ENCODE peak calls at places on chromosome X, in nine cellular contexts. K is neural progenitor cell, J is colonic mucosa, P is SK-N-SH, G is fibroblast of lung, M is mammary epithelial cell, W is tibial nerve, X is H9, V is cardiac fibroblast. R is an unnamed sample.

GRCh38 chrX:43655961-43656494 is at the start of gene MAOA:
- DNase-seq in V (peak; percentile 67), G (no peak), P (peak; percentile 61), K (peak; percentile 66), X (peak; percentile 53), W (peak; percentile 86), J (peak; percentile 93), M (no peak), R (peak; percentile 81)

GRCh38 chrX:124426824-124427223 is 80.5 kb downstream of the SH2D1A start:
- DNase-seq in G (no peak), W (no peak), K (no peak), V (no peak), J (no peak), M (no peak), X (no peak), P (no peak), R (no peak)

GRCh38 chrX:49184294-49185061 is 1.7 kb downstream of the PRICKLE3 start:
- DNase-seq in P (no peak), V (peak; percentile 92), W (peak; percentile 89), J (peak; percentile 96), K (peak; percentile 97), G (peak; percentile 78), X (peak; percentile 94), M (peak; percentile 92), R (no peak)

GRCh38 chrX:39753296-39753996 is 344.3 kb downstream of the BCOR start:
- DNase-seq in M (peak; percentile 34), P (no peak), J (no peak), V (peak; percentile 51), W (no peak), K (no peak), X (no peak), G (peak; percentile 66), R (no peak)

GRCh38 chrX:155611302-155611701 is 1.4 kb downstream of the TMLHE start:
- DNase-seq in J (no peak), X (no peak), V (no peak), G (no peak), K (no peak), P (no peak), W (no peak), M (no peak), R (no peak)

GRCh38 chrX:22323541-22323940 is 50.8 kb downstream of the CBLL2 start:
- DNase-seq in J (no peak), W (no peak), X (no peak), G (peak; percentile 81), M (peak; percentile 57), K (no peak), V (peak; percentile 44), P (no peak), R (no peak)

GRCh38 chrX:104330966-104331365 is 76.2 kb upstream of the ESX1 start:
- DNase-seq in K (no peak), X (no peak), W (no peak), G (peak; percentile 75), M (peak; percentile 49), V (peak; percentile 29), J (no peak), P (no peak), R (no peak)

GRCh38 chrX:71000139-71000538 is 68.0 kb downstream of the SNX12 start:
- DNase-seq in P (no peak), J (no peak), X (no peak), G (no peak), W (no peak), V (no peak), K (no peak), M (no peak), R (no peak)

GRCh38 chrX:134173541-134174272 is 63.3 kb upstream of the CCDC160 start:
- DNase-seq in W (no peak), M (no peak), P (peak; percentile 22), V (no peak), X (peak; percentile 64), J (no peak), K (peak; percentile 77), G (no peak), R (no peak)

GRCh38 chrX:14916017-14916674 is 42.9 kb downstream of the MOSPD2 start:
- DNase-seq in M (peak; percentile 62), J (no peak), P (no peak), X (no peak), W (no peak), V (peak; percentile 46), K (no peak), G (peak; percentile 88), R (no peak)

GRCh38 chrX:133053854-133054565 is 42.9 kb downstream of the USP26 start:
- DNase-seq in K (peak; percentile 36), V (no peak), P (no peak), W (no peak), J (no peak), X (no peak), G (peak; percentile 36), M (peak; percentile 16), R (no peak)

GRCh38 chrX:65451663-65452062 is 82.9 kb downstream of the LAS1L start:
- DNase-seq in X (no peak), W (no peak), J (peak; percentile 26), V (peak; percentile 18), P (peak; percentile 9), K (peak; percentile 42), G (peak; percentile 8), M (peak; percentile 8), R (no peak)

GRCh38 chrX:44223150-44223549 is 120.3 kb downstream of the EFHC2 start:
- DNase-seq in X (no peak), W (no peak), J (peak; percentile 73), M (peak; percentile 78), K (no peak), G (peak; percentile 77), V (peak; percentile 34), P (no peak), R (no peak)

GRCh38 chrX:73943900-73944581 is 359.9 kb upstream of the ZCCHC13 start:
- DNase-seq in K (peak; percentile 96), X (peak; percentile 94), P (peak; percentile 92), W (peak; percentile 68), V (peak; percentile 91), M (peak; percentile 86), G (peak; percentile 92), J (peak; percentile 91), R (peak; percentile 97)

GRCh38 chrX:148665001-148665400 is 164.6 kb downstream of the AFF2 start:
- DNase-seq in K (no peak), V (no peak), G (no peak), J (no peak), P (no peak), M (no peak), X (no peak), W (no peak), R (no peak)

GRCh38 chrX:111116666-111117065 is 20.7 kb downstream of the PAK3 start:
- DNase-seq in J (no peak), X (no peak), K (no peak), W (no peak), M (no peak), P (no peak), V (no peak), G (no peak), R (no peak)

GRCh38 chrX:134246282-134246681 is 9.3 kb downstream of the CCDC160 start:
- DNase-seq in W (no peak), V (no peak), G (no peak), P (no peak), M (no peak), J (no peak), K (peak; percentile 49), X (peak; percentile 33), R (no peak)

GRCh38 chrX:115642895-115643530 is 82.0 kb downstream of the PLS3 start:
- DNase-seq in P (peak; percentile 48), J (peak; percentile 52), M (peak; percentile 32), V (peak; percentile 71), X (no peak), W (peak; percentile 64), K (peak; percentile 44), G (peak; percentile 44), R (no peak)

GRCh38 chrX:21741869-21742701 is 15.8 kb downstream of the SMPX start:
- DNase-seq in W (peak; percentile 15), G (peak; percentile 45), K (no peak), V (no peak), X (no peak), M (no peak), J (no peak), P (no peak), R (no peak)

GRCh38 chrX:101488796-101489195 is 3.5 kb downstream of the ARMCX4 start:
- DNase-seq in P (no peak), V (no peak), J (no peak), M (no peak), G (no peak), K (no peak), X (no peak), W (no peak), R (no peak)
- TF ChIP-seq CTCF in P (no peak), V (no peak), J (no peak), M (no peak), G (no peak), K (no peak), X (no peak), W (no peak), R (no peak)

GRCh38 chrX:77628294-77629025 is 157.6 kb downstream of the ATRX start:
- DNase-seq in P (no peak), W (no peak), M (no peak), X (no peak), G (no peak), J (no peak), K (no peak), V (peak; percentile 5), R (no peak)
- TF ChIP-seq CTCF in P (peak; percentile 52), W (no peak), M (peak; percentile 11), X (peak; percentile 19), G (no peak), J (no peak), K (peak; percentile 6), V (no peak), R (peak; percentile 74)

GRCh38 chrX:10254746-10255145 is 98.0 kb downstream of the CLCN4 start:
- DNase-seq in W (no peak), J (no peak), M (peak; percentile 40), G (peak; percentile 6), X (no peak), V (no peak), K (no peak), P (peak; percentile 8), R (no peak)
- TF ChIP-seq CTCF in W (no peak), J (no peak), M (peak; percentile 55), G (no peak), X (no peak), V (no peak), K (peak; percentile 9), P (peak; percentile 30), R (peak; percentile 66)

DNA sequence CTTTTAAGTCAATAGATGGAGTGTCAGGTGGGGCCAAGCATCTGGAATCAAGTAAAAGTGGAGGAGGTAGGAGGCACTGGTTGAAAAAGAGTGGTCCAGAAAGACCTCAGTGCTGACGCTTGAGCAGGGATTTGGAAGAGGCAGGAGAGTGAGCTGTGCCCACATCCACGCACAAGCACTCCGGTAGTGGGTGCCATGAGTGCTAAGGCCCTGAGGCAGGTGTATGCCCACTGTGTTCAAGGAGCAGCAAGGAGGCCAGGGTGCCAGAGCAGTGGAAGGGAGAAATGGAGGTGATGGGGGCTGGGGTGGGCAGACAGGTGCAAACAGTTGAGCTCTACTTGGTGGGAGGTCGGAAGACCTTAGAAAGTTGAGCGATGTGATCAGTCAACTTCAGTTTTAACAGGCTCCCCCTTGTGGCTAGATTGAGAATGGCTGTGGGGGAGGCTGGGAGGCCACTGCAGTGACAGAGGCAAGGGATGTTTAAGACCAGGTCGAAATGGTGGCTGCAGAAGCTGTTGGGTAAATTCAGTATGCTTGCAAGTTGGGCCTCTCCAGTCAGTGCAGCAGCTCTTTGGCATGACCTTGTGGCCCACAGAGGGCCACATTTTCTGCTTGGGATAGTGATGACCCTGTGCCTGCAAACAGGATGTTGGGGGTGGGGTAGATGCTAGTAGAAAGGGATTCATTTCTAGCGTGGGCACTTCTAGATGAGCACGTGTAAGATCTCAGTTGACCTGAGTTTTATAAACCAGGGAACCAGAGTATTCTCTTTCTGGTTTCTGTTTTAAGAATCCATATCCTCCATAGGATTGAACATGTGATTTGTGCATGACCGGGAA is 12.7 kb downstream of the TKTL1 start:
- DNase-seq in K (peak; percentile 67), W (peak; percentile 78), X (peak; percentile 66), M (peak; percentile 21), P (peak; percentile 61), V (peak; percentile 53), J (peak; percentile 75), G (peak; percentile 11), R (peak; percentile 37)
- TF ChIP-seq CTCF in K (peak; percentile 67), W (peak; percentile 69), X (peak; percentile 74), M (peak; percentile 68), P (peak; percentile 75), V (peak; percentile 72), J (peak; percentile 89), G (peak; percentile 54), R (peak; percentile 78)